ENCODE peak calls at places on chromosome 7, in four cellular contexts. K, W, N and M are unnamed samples.

GRCh38 chr7:140678816-140679130 is 6.0 kb downstream of the ADCK2 start:
- DNase-seq in K (no peak), W (no peak), N (peak; percentile 36), M (no peak)

GRCh38 chr7:48035967-48036478 is 680 bp downstream of the C7orf57 start:
- DNase-seq in K (peak; percentile 86), W (peak; percentile 17), N (no peak), M (no peak)

GRCh38 chr7:28754027-28754426 is 204.1 kb downstream of the TRIL start:
- DNase-seq in K (no peak), W (no peak), N (no peak), M (no peak)

GRCh38 chr7:134709197-134709596 is 62.5 kb downstream of the BPGM start:
- DNase-seq in K (no peak), W (no peak), N (no peak), M (no peak)

GRCh38 chr7:47792521-47793121 is 155.6 kb downstream of the PKD1L1 start:
- DNase-seq in K (no peak), W (peak; percentile 62), N (no peak), M (peak; percentile 14)

GRCh38 chr7:56686276-56686859 is 445.9 kb downstream of the ZNF479 start:
- DNase-seq in K (no peak), W (no peak), N (no peak), M (peak; percentile 0)

GRCh38 chr7:103710247-103710646 is 264.2 kb upstream of the SLC26A5 start:
- DNase-seq in K (no peak), W (no peak), N (no peak), M (no peak)

GRCh38 chr7:48087349-48087748 is 1.7 kb upstream of the UPP1 start:
- DNase-seq in K (no peak), W (no peak), N (no peak), M (no peak)

GRCh38 chr7:142873281-142873784 is 12.2 kb downstream of the TRPV6 start:
- DNase-seq in K (no peak), W (peak; percentile 33), N (no peak), M (peak; percentile 59)

GRCh38 chr7:118111347-118111746 is 72.6 kb upstream of the LSM8 start:
- DNase-seq in K (no peak), W (no peak), N (no peak), M (no peak)

GRCh38 chr7:146375155-146375554 is 258.6 kb downstream of the CNTNAP2 start:
- DNase-seq in K (no peak), W (no peak), N (no peak), M (no peak)

GRCh38 chr7:56009695-56010094 is 41.5 kb downstream of the PSPH start:
- DNase-seq in K (no peak), W (no peak), N (no peak), M (no peak)

GRCh38 chr7:50803359-50804337 is 21.0 kb upstream of the GRB10 start:
- DNase-seq in K (no peak), W (peak; percentile 63), N (no peak), M (no peak)

GRCh38 chr7:23863209-23863798 is 153.3 kb downstream of the STK31 start:
- DNase-seq in K (no peak), W (peak; percentile 55), N (no peak), M (peak; percentile 35)

GRCh38 chr7:29131678-29132077 is 14.7 kb downstream of the CPVL start:
- DNase-seq in K (no peak), W (no peak), N (no peak), M (no peak)

GRCh38 chr7:131486346-131486745 is 70.1 kb downstream of the PODXL start:
- DNase-seq in K (no peak), W (no peak), N (no peak), M (no peak)

GRCh38 chr7:113321201-113321600 is 202.8 kb upstream of the SMIM30 start:
- DNase-seq in K (no peak), W (no peak), N (no peak), M (no peak)

GRCh38 chr7:98559958-98560357 is 57.1 kb upstream of the NPTX2 start:
- DNase-seq in K (no peak), W (peak; percentile 42), N (no peak), M (no peak)

GRCh38 chr7:68535266-68535665 is 1063.0 kb upstream of the AUTS2 start:
- DNase-seq in K (peak; percentile 75), W (no peak), N (no peak), M (no peak)

GRCh38 chr7:155865830-155866545 is 53.7 kb upstream of the SHH start:
- DNase-seq in K (peak; percentile 39), W (no peak), N (peak; percentile 32), M (no peak)

GRCh38 chr7:128197586-128197985 is 43.5 kb upstream of the LEP start:
- DNase-seq in K (no peak), W (no peak), N (no peak), M (no peak)

GRCh38 chr7:128200376-128200775 is 40.7 kb upstream of the LEP start:
- DNase-seq in K (no peak), W (no peak), N (no peak), M (no peak)

GRCh38 chr7:128194533-128195282 is 46.4 kb upstream of the LEP start:
- DNase-seq in K (no peak), W (no peak), N (no peak), M (no peak)

GRCh38 chr7:128201067-128201689 is 39.9 kb upstream of the LEP start:
- DNase-seq in K (peak; percentile 82), W (no peak), N (no peak), M (no peak)

GRCh38 chr7:128197989-128198580 is 43.0 kb upstream of the LEP start:
- DNase-seq in K (no peak), W (no peak), N (no peak), M (no peak)
- TF ChIP-seq POLR2A in K (no peak), W (no peak), N (no peak), M (no peak)

GRCh38 chr7:41323811-41324210 is 379.1 kb downstream of the INHBA start:
- DNase-seq in K (no peak), W (no peak), N (no peak), M (no peak)
- TF ChIP-seq POLR2A in K (no peak), W (no peak), N (no peak), M (no peak)

DNA sequence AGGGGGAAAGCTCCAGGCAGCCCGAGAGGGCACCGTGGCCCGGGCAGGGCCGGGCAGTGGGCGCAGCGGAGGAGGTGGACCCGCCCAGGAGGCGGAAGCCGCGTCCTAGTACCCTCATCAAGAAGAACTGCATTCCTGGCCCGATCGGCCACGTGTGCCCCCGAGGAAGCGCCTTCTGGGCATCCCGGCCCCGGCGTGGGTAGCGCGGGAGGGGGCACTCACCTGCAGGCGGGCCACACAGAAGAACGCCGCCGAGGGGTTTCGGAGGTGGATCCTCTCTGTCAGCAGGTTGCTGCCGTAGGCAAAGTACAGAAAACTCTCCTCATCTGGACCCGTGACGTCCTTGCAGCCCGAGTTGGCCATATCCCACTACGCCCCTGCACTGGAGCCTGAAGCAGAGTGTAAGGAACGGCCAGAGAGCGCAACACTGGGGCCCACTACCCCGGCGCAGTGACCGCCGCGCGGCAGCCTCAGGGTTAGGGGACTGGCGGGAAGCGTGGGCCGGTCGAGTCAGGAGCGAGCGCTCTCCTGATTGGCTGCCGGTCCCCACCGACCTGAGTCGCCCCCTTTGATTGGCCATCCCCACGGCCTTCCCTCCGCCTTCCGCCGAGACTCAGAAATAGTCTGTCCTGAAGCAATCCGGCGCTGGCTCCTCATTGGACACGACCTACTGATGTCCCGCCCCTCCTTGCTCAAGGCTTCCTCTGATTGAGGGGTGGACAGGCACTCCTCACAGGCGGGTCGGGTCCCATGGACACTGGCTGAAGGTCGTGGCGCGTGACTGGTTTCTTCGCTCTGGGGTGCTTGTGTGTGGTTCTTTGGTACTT is at the start of gene GGCT:
- DNase-seq in K (peak; percentile 95), W (peak; percentile 99), N (peak; percentile 99), M (peak; percentile 99)
- TF ChIP-seq POLR2A in K (peak; percentile 37), W (peak; percentile 82), N (peak; percentile 60), M (peak; percentile 91)

DNA sequence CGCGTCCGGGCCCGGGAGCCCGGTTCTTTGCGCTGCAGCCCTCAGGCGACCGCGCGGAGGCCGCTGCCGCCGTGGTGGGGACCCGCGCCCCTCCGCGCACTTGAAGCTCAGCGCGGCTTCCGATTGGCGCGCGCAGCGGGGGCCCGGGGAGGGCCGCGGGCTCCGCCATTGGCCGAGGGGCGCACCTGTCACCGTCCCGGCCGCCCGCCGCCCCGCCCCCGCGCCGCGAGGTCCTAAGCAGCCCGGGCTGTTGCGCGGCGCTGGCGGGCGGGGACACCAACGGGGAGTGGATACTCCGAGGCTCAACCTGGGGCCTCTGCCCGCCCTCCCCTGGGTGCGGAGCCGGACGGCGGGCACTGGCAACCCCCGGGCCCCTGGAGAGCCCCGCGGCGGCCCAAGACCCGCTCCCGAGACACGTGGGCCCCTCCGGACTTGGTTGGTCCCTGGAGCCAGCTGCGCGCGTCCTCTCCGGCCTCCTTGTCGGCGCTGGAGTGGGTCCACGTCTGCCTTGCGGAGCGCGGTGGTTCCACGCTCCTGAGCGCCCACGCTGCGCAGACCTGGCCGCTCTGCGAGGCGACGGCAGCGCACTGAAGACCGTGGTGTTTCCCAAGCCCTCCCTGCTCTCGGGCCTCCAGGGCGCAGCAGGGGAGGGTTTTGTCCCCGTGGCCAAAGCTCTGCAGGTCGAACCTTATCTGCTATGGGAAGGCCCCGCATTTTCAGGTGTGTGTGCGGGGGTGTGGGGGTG is at the start of gene MNX1:
- DNase-seq in K (peak; percentile 96), W (peak; percentile 89), N (peak; percentile 62), M (peak; percentile 53)
- TF ChIP-seq POLR2A in K (no peak), W (peak; percentile 40), N (no peak), M (no peak)

DNA sequence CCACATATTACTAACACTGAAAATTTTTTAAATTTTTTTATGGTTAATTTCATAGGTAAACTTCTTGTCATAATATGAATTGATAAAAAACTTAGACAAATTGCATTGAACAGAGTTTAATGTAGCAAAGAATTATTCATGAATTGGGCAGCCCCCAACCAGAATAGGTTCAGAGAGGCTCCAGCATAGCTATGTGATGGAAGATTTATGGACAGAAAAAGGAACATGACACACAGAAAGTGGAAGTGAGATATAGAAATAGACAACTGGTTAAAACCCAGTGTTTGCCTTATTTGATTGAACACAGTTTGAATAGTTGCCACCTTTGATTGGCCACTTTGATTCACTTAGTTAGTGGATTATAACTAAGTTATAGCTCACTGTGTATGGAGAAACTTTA is 87.2 kb downstream of the AHR start:
- DNase-seq in K (no peak), W (no peak), N (no peak), M (no peak)
- TF ChIP-seq POLR2A in K (no peak), W (no peak), N (no peak), M (no peak)

GRCh38 chr7:73829921-73830617 is 727 bp upstream of the CLDN4 start:
- DNase-seq in K (no peak), W (no peak), N (no peak), M (no peak)
- TF ChIP-seq POLR2A in K (no peak), W (no peak), N (no peak), M (no peak)

GRCh38 chr7:87220734-87221215 is 1.2 kb upstream of the TMEM243 start:
- DNase-seq in K (no peak), W (peak; percentile 16), N (no peak), M (peak; percentile 28)

GRCh38 chr7:87220026-87220733 is 648 bp upstream of the TMEM243 start:
- DNase-seq in K (peak; percentile 96), W (peak; percentile 75), N (peak; percentile 89), M (peak; percentile 67)

GRCh38 chr7:87218941-87219544 is 489 bp downstream of the TMEM243 start:
- DNase-seq in K (no peak), W (peak; percentile 50), N (peak; percentile 84), M (no peak)

GRCh38 chr7:87217983-87218653 is 1.4 kb downstream of the TMEM243 start:
- DNase-seq in K (no peak), W (no peak), N (no peak), M (no peak)

GRCh38 chr7:87219545-87220025 is at the start of gene TMEM243:
- DNase-seq in K (peak; percentile 95), W (peak; percentile 51), N (peak; percentile 90), M (peak; percentile 36)
- TF ChIP-seq POLR2A in K (peak; percentile 43), W (peak; percentile 32), N (peak; percentile 69), M (no peak)